ENCODE peak calls at places on chromosomes 3 and 15, in ten cellular contexts. C is cardiac muscle cell; Z is caudate nucleus; E is psoas muscle; D is left ventricle myocardium inferior; V is heart left ventricle; W is CD4-positive, CD25-positive, alpha-beta regulatory T cell; U is GM23338; A is H9; K is sigmoid colon. L is an unnamed sample.

GRCh38 chr3:68403741-68404140 is 528.6 kb downstream of the TAFA4 start:
- DNase-seq in C (no peak), Z (no peak), E (no peak), D (no peak), V (no peak), W (no peak), U (peak; percentile 9), A (no peak), K (no peak), L (no peak)

GRCh38 chr15:69451951-69452701 is 492 bp upstream of the RPLP1 start:
- DNase-seq in C (no peak), Z (no peak), E (no peak), D (no peak), V (peak; percentile 25), W (no peak), U (peak; percentile 42), A (no peak), K (peak; percentile 72), L (no peak)

GRCh38 chr3:23748398-23749110 is 57.2 kb upstream of the UBE2E1 start:
- DNase-seq in C (no peak), Z (no peak), E (no peak), D (no peak), V (no peak), W (no peak), U (no peak), A (no peak), K (no peak), L (no peak)

GRCh38 chr15:90552929-90553211 is 23.1 kb downstream of the CRTC3 start:
- DNase-seq in C (no peak), Z (no peak), E (no peak), D (no peak), V (no peak), W (no peak), U (no peak), A (no peak), K (no peak), L (no peak)

GRCh38 chr15:71301958-71302621 is 186.8 kb downstream of the THSD4 start:
- DNase-seq in C (peak; percentile 11), Z (no peak), E (no peak), D (no peak), V (no peak), W (no peak), U (no peak), A (no peak), K (no peak), L (no peak)

GRCh38 chr15:90482124-90483011 is 47.4 kb upstream of the CRTC3 start:
- DNase-seq in C (peak; percentile 41), Z (peak; percentile 17), E (no peak), D (no peak), V (peak; percentile 23), W (peak; percentile 65), U (peak; percentile 67), A (peak; percentile 41), K (no peak), L (peak; percentile 29)

GRCh38 chr3:66372681-66373350 is 128.0 kb downstream of the LRIG1 start:
- DNase-seq in C (peak; percentile 27), Z (no peak), E (no peak), D (peak; percentile 64), V (peak; percentile 63), W (peak; percentile 73), U (peak; percentile 89), A (peak; percentile 84), K (no peak), L (peak; percentile 38)

GRCh38 chr3:39109086-39109485 is 1.6 kb downstream of the TTC21A start:
- DNase-seq in C (no peak), Z (no peak), E (no peak), D (no peak), V (no peak), W (no peak), U (no peak), A (peak; percentile 7), K (no peak), L (no peak)

GRCh38 chr3:132781922-132782321 is 59.7 kb upstream of the NPHP3 start:
- DNase-seq in C (no peak), Z (no peak), E (no peak), D (no peak), V (no peak), W (peak; percentile 9), U (no peak), A (no peak), K (no peak), L (no peak)

GRCh38 chr3:122892118-122892517 is 97.2 kb downstream of the SLC49A4 start:
- DNase-seq in C (no peak), Z (no peak), E (no peak), D (no peak), V (no peak), W (no peak), U (no peak), A (no peak), K (no peak), L (no peak)

GRCh38 chr3:136559896-136560295 is 192.3 kb downstream of the STAG1 start:
- DNase-seq in C (no peak), Z (no peak), E (no peak), D (no peak), V (no peak), W (no peak), U (peak; percentile 54), A (no peak), K (no peak), L (no peak)

GRCh38 chr15:53588773-53589172 is 170.7 kb downstream of the WDR72 start:
- DNase-seq in C (no peak), Z (no peak), E (no peak), D (no peak), V (no peak), W (no peak), U (no peak), A (no peak), K (no peak), L (no peak)

GRCh38 chr15:70258369-70259029 is 160.8 kb upstream of the TLE3 start:
- DNase-seq in C (no peak), Z (no peak), E (no peak), D (peak; percentile 24), V (no peak), W (peak; percentile 86), U (no peak), A (no peak), K (no peak), L (peak; percentile 55)

GRCh38 chr3:65627102-65627501 is 411.6 kb downstream of the MAGI1 start:
- DNase-seq in C (no peak), Z (no peak), E (no peak), D (no peak), V (no peak), W (no peak), U (no peak), A (no peak), K (no peak), L (no peak)

GRCh38 chr3:64141476-64141875 is 83.8 kb downstream of the PRICKLE2 start:
- DNase-seq in C (no peak), Z (no peak), E (no peak), D (no peak), V (no peak), W (no peak), U (no peak), A (no peak), K (no peak), L (no peak)

GRCh38 chr3:64145438-64145837 is 79.8 kb downstream of the PRICKLE2 start:
- DNase-seq in C (no peak), Z (no peak), E (no peak), D (no peak), V (no peak), W (no peak), U (no peak), A (no peak), K (no peak), L (no peak)

GRCh38 chr3:64140651-64141050 is 84.6 kb downstream of the PRICKLE2 start:
- DNase-seq in C (no peak), Z (no peak), E (no peak), D (no peak), V (no peak), W (no peak), U (no peak), A (no peak), K (no peak), L (no peak)

GRCh38 chr3:64144241-64144900 is 80.9 kb downstream of the PRICKLE2 start:
- DNase-seq in C (no peak), Z (no peak), E (no peak), D (no peak), V (no peak), W (no peak), U (no peak), A (no peak), K (no peak), L (no peak)

GRCh38 chr3:64143399-64144130 is 81.7 kb downstream of the PRICKLE2 start:
- DNase-seq in C (no peak), Z (no peak), E (no peak), D (no peak), V (no peak), W (no peak), U (no peak), A (no peak), K (no peak), L (no peak)
- H3K27ac ChIP-seq in C (no peak overlapping the region), Z (no peak overlapping the region), E (no peak overlapping the region), D (peak overlapping the region; percentile 27), V (no peak overlapping the region), W (no peak overlapping the region), U (no peak overlapping the region), A (no peak overlapping the region), K (peak overlapping the region; percentile 12), L (no peak overlapping the region)

DNA sequence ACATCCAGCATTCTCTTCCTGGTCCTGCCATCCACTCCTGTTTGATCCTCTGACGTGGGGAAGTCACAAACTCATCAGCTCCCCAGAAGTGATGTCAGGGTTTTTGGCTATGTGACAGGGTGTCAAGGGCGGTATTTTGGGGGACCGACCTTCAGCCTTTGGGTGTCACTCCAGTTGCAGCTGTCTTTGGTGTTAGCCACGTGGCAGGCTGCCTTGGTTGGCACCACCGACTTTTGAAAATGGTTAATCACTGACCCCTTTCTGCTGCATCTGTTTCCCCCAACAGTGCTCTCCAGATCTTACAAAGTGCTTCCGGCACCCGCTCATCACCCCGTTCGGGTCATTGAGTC is 86.6 kb downstream of the TRAK1 start:
- DNase-seq in C (no peak), Z (no peak), E (no peak), D (no peak), V (no peak), W (no peak), U (no peak), A (no peak), K (peak; percentile 44), L (no peak)
- H3K27ac ChIP-seq in C (peak overlapping the region; percentile 84), Z (no peak overlapping the region), E (peak overlapping the region; percentile 71), D (peak overlapping the region; percentile 79), V (peak overlapping the region; percentile 74), W (no peak overlapping the region), U (no peak overlapping the region), A (no peak overlapping the region), K (no peak overlapping the region), L (no peak overlapping the region)

GRCh38 chr3:40452876-40453730 is 4.0 kb upstream of the RPL14 start:
- DNase-seq in C (peak; percentile 100), Z (peak; percentile 95), E (peak; percentile 97), D (peak; percentile 97), V (peak; percentile 98), W (peak; percentile 99), U (peak; percentile 100), A (peak; percentile 100), K (peak; percentile 99), L (peak; percentile 91)
- H3K27ac ChIP-seq in C (peak overlapping the region; percentile 95), Z (peak overlapping the region; percentile 96), E (peak overlapping the region; percentile 94), D (peak overlapping the region; percentile 96), V (peak overlapping the region; percentile 93), W (peak overlapping the region; percentile 94), U (peak overlapping the region; percentile 81), A (peak overlapping the region; percentile 27), K (peak overlapping the region; percentile 80), L (peak overlapping the region; percentile 88)

DNA sequence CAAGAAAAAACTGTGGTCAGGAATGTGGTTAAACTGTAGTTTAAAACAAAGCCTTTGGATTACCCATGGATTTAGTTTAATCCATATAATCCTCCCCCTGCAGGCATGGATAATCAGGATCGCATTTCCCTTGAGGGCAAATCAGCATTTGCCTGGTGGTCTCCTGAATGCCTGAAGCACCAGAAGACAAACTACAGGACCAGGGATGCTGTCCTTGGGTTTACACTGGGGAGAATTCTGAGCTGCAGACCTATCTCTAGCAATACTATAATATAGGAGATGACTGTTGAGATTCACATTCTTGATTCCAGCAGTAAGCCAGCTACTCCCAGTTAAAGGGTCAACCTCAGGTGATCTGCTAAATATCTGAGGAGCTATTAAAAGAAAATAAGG is 10.6 kb downstream of the PIK3CB start:
- DNase-seq in C (no peak), Z (no peak), E (no peak), D (no peak), V (no peak), W (no peak), U (peak; percentile 50), A (no peak), K (no peak), L (no peak)
- H3K27ac ChIP-seq in C (peak overlapping the region; percentile 49), Z (no peak overlapping the region), E (no peak overlapping the region), D (no peak overlapping the region), V (no peak overlapping the region), W (no peak overlapping the region), U (peak overlapping the region; percentile 85), A (peak overlapping the region; percentile 80), K (no peak overlapping the region), L (no peak overlapping the region)

L was measured in CD4-positive, alpha-beta T cell.